ENCODE peak calls at places on chromosomes 3 and 15, in nine cellular contexts. V is neuronal stem cell; O is PC-3; P is CD4-positive, CD25-positive, alpha-beta regulatory T cell; Y is uterus; N is CD8-positive, alpha-beta memory T cell; J is CD4-positive, alpha-beta memory T cell; T is tibial artery; L is aorta. H is an unnamed sample. For H3K36me3 and H3K4me1, the result is how much of the 10 kb centered on the place peaks cover.

GRCh38 chr3:10518506-10519150 is 13.2 kb upstream of the ATP2B2 start:
- DNase-seq in J (no peak), O (peak), P (no peak), Y (peak), V (no peak), N (no peak), T (no peak), L (peak), H (no peak)

GRCh38 chr3:175941352-175941751 is 1082.2 kb downstream of the NAALADL2 start:
- DNase-seq in T (no peak), Y (no peak), V (no peak), O (peak), N (no peak), P (peak), J (no peak), L (no peak), H (no peak)

GRCh38 chr15:92902723-92903587 is 2.8 kb downstream of the CHD2 start:
- DNase-seq in Y (no peak), N (no peak), P (peak), J (no peak), T (no peak), L (no peak), O (peak), V (no peak), H (no peak)

GRCh38 chr3:66200147-66200546 is 20.7 kb upstream of the SLC25A26 start:
- DNase-seq in O (no peak), L (no peak), P (no peak), N (no peak), J (no peak), T (no peak), V (no peak), Y (no peak), H (no peak)

GRCh38 chr15:94395626-94396025 is 164.3 kb downstream of the MCTP2 start:
- DNase-seq in V (no peak), L (no peak), Y (no peak), N (no peak), O (peak), P (no peak), J (no peak), T (no peak), H (no peak)

GRCh38 chr15:84924074-84924700 is 39.7 kb downstream of the SLC28A1 start:
- DNase-seq in Y (no peak), P (no peak), J (no peak), V (no peak), O (no peak), L (no peak), T (no peak), N (no peak), H (no peak)

GRCh38 chr3:157856078-157856939 is 249.9 kb downstream of the SHOX2 start:
- DNase-seq in P (no peak), N (no peak), V (no peak), O (peak), L (no peak), J (no peak), Y (no peak), T (no peak), H (no peak)

GRCh38 chr15:73964736-73965093 is 27.4 kb downstream of the STOML1 start:
- DNase-seq in O (peak), N (peak), L (peak), P (peak), T (peak), V (peak), J (peak), Y (peak), H (peak)

GRCh38 chr15:91224750-91225380 is 124.8 kb downstream of the SV2B start:
- DNase-seq in T (no peak), L (no peak), O (peak), V (peak), P (peak), N (no peak), J (no peak), Y (no peak), H (no peak)

GRCh38 chr3:190830031-190830430 is 32.5 kb downstream of the GMNC start:
- DNase-seq in J (no peak), L (no peak), T (no peak), O (no peak), P (no peak), N (no peak), Y (no peak), V (no peak), H (no peak)

GRCh38 chr3:86785381-86785780 is 205.6 kb downstream of the VGLL3 start:
- DNase-seq in N (no peak), O (peak), T (no peak), J (no peak), P (no peak), L (no peak), V (no peak), Y (no peak), H (no peak)

GRCh38 chr3:15964605-15965061 is 166.9 kb upstream of the ANKRD28 start:
- DNase-seq in N (no peak), O (peak), L (no peak), Y (peak), T (peak), V (no peak), J (no peak), P (no peak), H (no peak)

GRCh38 chr3:105700575-105700974 is 168.2 kb downstream of the CBLB start:
- DNase-seq in L (no peak), V (no peak), O (peak), T (no peak), N (no peak), Y (no peak), P (no peak), J (no peak), H (no peak)

GRCh38 chr3:127110982-127111693 is 81.8 kb upstream of the PRR23E start:
- DNase-seq in O (no peak), T (no peak), L (no peak), V (no peak), J (no peak), P (no peak), N (no peak), Y (no peak), H (no peak)

GRCh38 chr3:149180057-149180573 is 41.5 kb downstream of the CP start:
- DNase-seq in N (no peak), O (peak), J (no peak), L (peak), Y (peak), P (no peak), V (no peak), T (peak), H (no peak)

GRCh38 chr15:101137312-101137940 is 114.4 kb downstream of the CHSY1 start:
- DNase-seq in O (no peak), J (no peak), L (no peak), P (peak), Y (no peak), T (no peak), N (no peak), V (no peak), H (no peak)

GRCh38 chr15:78000927-78001249 is 76.6 kb downstream of the TBC1D2B start:
- DNase-seq in V (no peak), L (no peak), J (no peak), O (no peak), N (no peak), T (no peak), P (no peak), Y (no peak), H (no peak)

GRCh38 chr3:164458986-164459385 is 619.3 kb downstream of the SI start:
- DNase-seq in V (no peak), T (no peak), L (no peak), O (peak), N (no peak), J (no peak), P (no peak), Y (no peak), H (no peak)

GRCh38 chr3:27213450-27213849 is 155.7 kb downstream of the NEK10 start:
- DNase-seq in V (no peak), L (no peak), T (no peak), J (no peak), Y (no peak), N (no peak), P (no peak), O (peak), H (no peak)

GRCh38 chr3:10226293-10226692 is 22.0 kb upstream of the TATDN2 start:
- DNase-seq in P (no peak), N (no peak), J (no peak), Y (no peak), V (no peak), L (no peak), T (no peak), O (no peak), H (no peak)

GRCh38 chr15:35719964-35720507 is 174.1 kb upstream of the DPH6 start:
- DNase-seq in T (no peak), N (no peak), O (peak), V (no peak), J (no peak), L (no peak), Y (no peak), P (no peak), H (no peak)

GRCh38 chr3:25678581-25678980 is 13.9 kb upstream of the TOP2B start:
- DNase-seq in V (no peak), Y (no peak), T (no peak), L (no peak), O (no peak), P (no peak), J (no peak), N (no peak), H (no peak)

DNA sequence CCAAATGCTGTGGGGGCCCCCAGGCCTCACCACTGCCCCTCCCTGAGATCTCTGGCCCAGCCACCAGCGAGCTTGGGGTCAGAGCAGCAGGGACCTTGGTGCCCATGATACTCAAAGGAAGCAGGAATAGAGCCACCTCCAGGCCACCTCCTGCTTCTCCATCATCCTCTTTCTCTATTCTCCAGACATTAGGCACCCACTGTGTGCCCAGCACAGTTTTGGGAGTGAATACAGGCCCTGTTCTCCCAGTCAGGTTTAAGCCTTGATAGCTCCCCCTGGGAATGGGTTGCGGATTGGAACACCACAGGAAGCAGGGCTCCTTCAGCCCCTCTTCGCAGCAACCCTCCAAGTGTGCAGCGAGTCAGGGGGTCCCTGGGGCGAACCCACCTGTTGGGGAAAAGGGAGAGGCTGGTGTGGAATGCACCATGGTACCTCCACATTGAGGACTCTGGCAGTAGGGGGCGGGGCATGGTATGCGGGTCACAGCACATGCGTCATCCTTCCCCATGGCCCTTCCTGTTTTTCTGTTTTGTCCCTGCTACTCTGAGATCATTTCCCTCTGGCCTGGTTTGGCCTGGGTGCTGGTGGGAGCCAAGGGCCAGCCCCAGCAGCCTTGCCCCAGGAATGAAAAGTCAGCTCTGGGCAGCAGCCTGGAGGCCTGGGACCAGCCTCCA is 14.2 kb upstream of the SEMA3B start:
- DNase-seq in J (no peak), Y (no peak), T (peak), V (no peak), N (no peak), P (no peak), L (peak), O (no peak), H (no peak)
- H3K36me3 ChIP-seq in J (half or more), Y (under half), T (half or more), V (half or more), N (half or more), P (half or more), L (under half), O (under half), H (half or more)

GRCh38 chr3:78726545-78726944 is 1041.3 kb downstream of the ROBO1 start:
- DNase-seq in L (no peak), P (no peak), V (no peak), O (no peak), N (no peak), Y (no peak), T (no peak), J (no peak), H (no peak)
- H3K4me1 ChIP-seq in L (under half), P (under half), V (under half), O (under half), N (under half), Y (under half), T (under half), J (under half), H (under half)

GRCh38 chr3:71039332-71039731 is 544.2 kb downstream of the FOXP1 start:
- DNase-seq in L (no peak), N (peak), T (no peak), O (no peak), Y (no peak), J (peak), V (no peak), P (peak), H (no peak)
- H3K36me3 ChIP-seq in L (under half), N (under half), T (half or more), O (under half), Y (under half), J (half or more), V (under half), P (half or more), H (half or more)

DNA sequence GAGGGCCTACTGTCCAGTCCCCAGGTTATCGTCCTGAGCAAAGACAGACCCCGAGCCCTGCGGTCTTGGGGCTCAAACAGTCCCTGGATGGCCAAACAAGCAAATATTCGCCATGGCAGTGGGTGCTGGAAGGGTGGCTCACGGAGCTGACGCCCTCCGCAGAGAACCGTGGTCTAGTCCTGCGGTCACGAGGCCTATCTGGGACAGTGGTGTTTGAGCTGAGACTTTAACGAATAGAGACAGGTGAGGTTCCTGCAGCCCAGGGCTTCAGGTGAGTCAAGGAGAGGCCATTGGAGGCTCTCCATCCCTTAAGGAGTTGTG is 380 bp upstream of the SUCLG2 start:
- DNase-seq in O (peak), V (no peak), P (no peak), L (no peak), N (no peak), Y (no peak), T (peak), J (no peak), H (no peak)
- H3K4me1 ChIP-seq in O (under half), V (under half), P (under half), L (under half), N (half or more), Y (under half), T (under half), J (half or more), H (under half)

GRCh38 chr15:64681424-64682024 is 93.9 kb downstream of the RBPMS2 start:
- DNase-seq in L (no peak), V (peak), P (peak), N (no peak), J (no peak), O (peak), T (no peak), Y (no peak), H (no peak)

GRCh38 chr15:64683378-64683777 is 92.0 kb downstream of the RBPMS2 start:
- DNase-seq in O (no peak), J (no peak), T (no peak), P (no peak), V (no peak), N (no peak), L (no peak), Y (no peak), H (no peak)

GRCh38 chr15:64673866-64674265 is 101.5 kb downstream of the RBPMS2 start:
- DNase-seq in J (no peak), Y (no peak), O (no peak), P (no peak), N (no peak), L (no peak), V (no peak), T (no peak), H (no peak)

GRCh38 chr15:64682255-64682654 is 93.1 kb downstream of the RBPMS2 start:
- DNase-seq in T (no peak), J (no peak), L (no peak), N (no peak), P (no peak), V (no peak), Y (no peak), O (no peak), H (no peak)

GRCh38 chr15:64678126-64678819 is 97.1 kb downstream of the RBPMS2 start:
- DNase-seq in L (no peak), Y (no peak), J (no peak), T (no peak), V (no peak), P (no peak), O (no peak), N (no peak), H (no peak)
- H3K36me3 ChIP-seq in L (under half), Y (under half), J (under half), T (half or more), V (under half), P (half or more), O (under half), N (half or more), H (half or more)

GRCh38 chr3:125037498-125038150 is 18.2 kb downstream of the HEG1 start:
- DNase-seq in T (no peak), O (no peak), J (no peak), N (no peak), P (no peak), L (no peak), Y (no peak), V (no peak), H (no peak)

GRCh38 chr3:125035217-125035616 is 20.6 kb downstream of the HEG1 start:
- DNase-seq in P (peak), L (no peak), V (no peak), O (no peak), T (no peak), Y (no peak), N (no peak), J (no peak), H (no peak)

GRCh38 chr3:125039897-125040175 is 16.0 kb downstream of the HEG1 start:
- DNase-seq in N (no peak), V (no peak), Y (no peak), T (no peak), L (no peak), P (no peak), O (no peak), J (no peak), H (no peak)

GRCh38 chr3:125042725-125043406 is 12.9 kb downstream of the HEG1 start:
- DNase-seq in Y (peak), L (peak), T (peak), V (no peak), N (no peak), J (no peak), O (no peak), P (no peak), H (no peak)

GRCh38 chr3:125039041-125039896 is 16.5 kb downstream of the HEG1 start:
- DNase-seq in O (no peak), P (no peak), T (no peak), V (peak), L (no peak), J (no peak), Y (no peak), N (no peak), H (no peak)
- H3K4me1 ChIP-seq in O (under half), P (under half), T (under half), V (under half), L (under half), J (under half), Y (under half), N (under half), H (under half)

GRCh38 chr15:28123408-28124023 is 24.4 kb upstream of the OCA2 start:
- DNase-seq in L (peak), N (no peak), Y (peak), P (peak), V (peak), T (peak), O (peak), J (peak), H (no peak)

GRCh38 chr15:28124841-28125240 is 25.7 kb upstream of the OCA2 start:
- DNase-seq in V (no peak), P (no peak), O (no peak), J (no peak), Y (no peak), N (no peak), T (no peak), L (peak), H (no peak)

GRCh38 chr15:28127036-28127435 is 27.9 kb upstream of the OCA2 start:
- DNase-seq in P (no peak), J (no peak), O (no peak), Y (no peak), N (no peak), L (no peak), T (no peak), V (no peak), H (no peak)

GRCh38 chr15:28128036-28128435 is 28.9 kb upstream of the OCA2 start:
- DNase-seq in T (peak), V (no peak), Y (no peak), N (no peak), O (no peak), J (no peak), P (no peak), L (peak), H (no peak)

DNA sequence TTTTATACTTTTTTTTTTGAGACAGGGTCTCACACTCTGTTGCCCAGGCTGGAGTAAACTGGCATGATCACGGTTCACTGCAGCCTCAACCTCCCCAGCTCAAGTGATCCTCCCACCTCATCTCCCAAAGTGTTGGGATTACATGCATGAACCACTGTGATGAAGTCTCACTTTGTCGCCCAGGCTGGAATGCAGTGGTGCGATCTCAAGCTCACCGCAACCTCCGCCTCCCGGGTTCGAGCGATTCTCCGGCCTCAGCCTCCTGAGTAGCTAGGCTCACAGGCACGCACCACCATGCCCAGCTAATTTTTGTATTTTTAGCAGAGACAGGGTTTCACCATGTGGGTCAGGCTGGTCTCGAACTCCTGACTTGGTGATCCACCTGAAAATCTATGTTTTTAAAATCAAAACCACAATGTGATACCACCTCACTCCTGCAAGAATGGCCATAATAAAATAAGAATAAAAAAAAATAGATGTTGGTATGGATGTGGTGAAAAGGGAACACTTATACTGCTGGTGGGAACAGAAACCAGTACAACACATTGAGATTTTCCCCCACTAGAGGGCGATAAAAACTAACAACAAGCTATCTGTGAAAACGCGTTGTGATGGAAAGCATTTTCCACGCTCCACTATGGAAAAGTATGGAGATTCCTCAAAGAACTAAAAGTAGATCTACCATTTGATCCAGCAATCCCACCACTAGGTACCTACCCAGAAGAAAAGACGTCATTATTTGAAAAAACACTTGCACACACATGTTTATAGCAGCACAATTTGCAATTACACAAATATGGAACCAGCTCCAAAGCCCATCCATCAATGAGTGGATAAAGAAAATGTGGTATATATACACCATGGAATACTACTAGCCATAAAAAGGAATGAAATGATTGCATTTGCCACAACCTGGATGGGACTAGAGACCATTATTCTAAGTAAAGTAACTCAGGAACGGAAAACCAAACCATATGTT is 26.8 kb upstream of the OCA2 start:
- DNase-seq in P (peak), J (peak), O (peak), T (no peak), N (peak), L (peak), Y (no peak), V (peak), H (no peak)
- H3K36me3 ChIP-seq in P (under half), J (under half), O (under half), T (half or more), N (under half), L (under half), Y (under half), V (under half), H (under half)

H was measured in effector memory CD4-positive, alpha-beta T cell.